ENCODE peak calls at places on chromosomes 11 and 22, in four cellular contexts. One of them, this sample, is unnamed.

GRCh38 chr11:72767203-72768062 is 15.2 kb upstream of the ARAP1 start:
- DNase-seq in AG04449: no peak
- DNase-seq in mesenchymal stem cell: no peak
- DNase-seq in brain microvascular endothelial cell: no peak
- DNase-seq in this sample: no peak

GRCh38 chr22:31496735-31497146 is 405 bp downstream of the SFI1 start:
- DNase-seq in brain microvascular endothelial cell: peak; percentile 2
- DNase-seq in mesenchymal stem cell: peak; percentile 40
- DNase-seq in AG04449: no peak
- DNase-seq in this sample: no peak

GRCh38 chr11:76129729-76130128 is 76.6 kb downstream of the WNT11 start:
- DNase-seq in AG04449: no peak
- DNase-seq in brain microvascular endothelial cell: no peak
- DNase-seq in mesenchymal stem cell: no peak
- DNase-seq in this sample: no peak

GRCh38 chr11:70522613-70523311 is 124.4 kb downstream of the CTTN start:
- DNase-seq in brain microvascular endothelial cell: no peak
- DNase-seq in AG04449: no peak
- DNase-seq in mesenchymal stem cell: no peak
- DNase-seq in this sample: no peak

GRCh38 chr11:76589477-76589876 is 81.1 kb downstream of the LRRC32 start:
- DNase-seq in brain microvascular endothelial cell: no peak
- DNase-seq in AG04449: no peak
- DNase-seq in mesenchymal stem cell: no peak
- DNase-seq in this sample: no peak

GRCh38 chr22:43237280-43237679 is 50.3 kb upstream of the TTLL12 start:
- DNase-seq in AG04449: no peak
- DNase-seq in brain microvascular endothelial cell: no peak
- DNase-seq in mesenchymal stem cell: no peak
- DNase-seq in this sample: no peak

GRCh38 chr11:34235591-34236071 is 122.2 kb downstream of the ABTB2 start:
- DNase-seq in AG04449: no peak
- DNase-seq in mesenchymal stem cell: no peak
- DNase-seq in brain microvascular endothelial cell: no peak
- DNase-seq in this sample: no peak

GRCh38 chr22:32576553-32577255 is 102.1 kb downstream of the FBXO7 start:
- DNase-seq in brain microvascular endothelial cell: no peak
- DNase-seq in AG04449: no peak
- DNase-seq in mesenchymal stem cell: no peak
- DNase-seq in this sample: no peak

GRCh38 chr11:16987205-16987568 is 27.0 kb downstream of the PLEKHA7 start:
- DNase-seq in brain microvascular endothelial cell: no peak
- DNase-seq in AG04449: no peak
- DNase-seq in mesenchymal stem cell: no peak
- DNase-seq in this sample: no peak

GRCh38 chr22:39423976-39424375 is 24.4 kb downstream of the TAB1 start:
- DNase-seq in AG04449: no peak
- DNase-seq in mesenchymal stem cell: no peak
- DNase-seq in brain microvascular endothelial cell: no peak
- DNase-seq in this sample: no peak

GRCh38 chr22:32701021-32701420 is 100.5 kb upstream of the TIMP3 start:
- DNase-seq in AG04449: no peak
- DNase-seq in brain microvascular endothelial cell: no peak
- DNase-seq in mesenchymal stem cell: peak; percentile 48
- DNase-seq in this sample: no peak

GRCh38 chr11:67632175-67632981 is 2.6 kb upstream of the NUDT8 start:
- DNase-seq in mesenchymal stem cell: no peak
- DNase-seq in brain microvascular endothelial cell: no peak
- DNase-seq in AG04449: no peak
- DNase-seq in this sample: no peak

GRCh38 chr11:4947505-4947904 is at the start of gene OR51A4:
- DNase-seq in brain microvascular endothelial cell: no peak
- DNase-seq in AG04449: no peak
- DNase-seq in mesenchymal stem cell: no peak
- DNase-seq in this sample: no peak

GRCh38 chr22:43269325-43270040 is 73.7 kb downstream of the SCUBE1 start:
- DNase-seq in brain microvascular endothelial cell: no peak
- DNase-seq in AG04449: no peak
- DNase-seq in mesenchymal stem cell: no peak
- DNase-seq in this sample: no peak

GRCh38 chr11:14644396-14645246 is 1.0 kb downstream of the PDE3B start:
- DNase-seq in AG04449: no peak
- DNase-seq in brain microvascular endothelial cell: no peak
- DNase-seq in mesenchymal stem cell: peak; percentile 43
- DNase-seq in this sample: no peak

GRCh38 chr11:118927554-118928107 is 1.9 kb upstream of the BCL9L start:
- DNase-seq in AG04449: no peak
- DNase-seq in brain microvascular endothelial cell: no peak
- DNase-seq in mesenchymal stem cell: no peak
- DNase-seq in this sample: no peak

GRCh38 chr22:35446365-35446764 is 46.4 kb downstream of the MCM5 start:
- DNase-seq in brain microvascular endothelial cell: peak; percentile 92
- DNase-seq in AG04449: peak; percentile 57
- DNase-seq in mesenchymal stem cell: peak; percentile 95
- DNase-seq in this sample: peak; percentile 37

GRCh38 chr11:78192911-78193341 is 4.2 kb downstream of the USP35 start:
- DNase-seq in AG04449: no peak
- DNase-seq in mesenchymal stem cell: no peak
- DNase-seq in brain microvascular endothelial cell: no peak
- DNase-seq in this sample: no peak

GRCh38 chr11:6387811-6388599 is 2.3 kb upstream of the SMPD1 start:
- DNase-seq in mesenchymal stem cell: peak; percentile 29
- DNase-seq in AG04449: no peak
- DNase-seq in brain microvascular endothelial cell: no peak
- DNase-seq in this sample: no peak

GRCh38 chr22:50701076-50701419 is 28.4 kb downstream of the SHANK3 start:
- DNase-seq in brain microvascular endothelial cell: no peak
- DNase-seq in AG04449: no peak
- DNase-seq in mesenchymal stem cell: no peak
- DNase-seq in this sample: no peak

GRCh38 chr11:57330029-57330428 is 5.3 kb upstream of the TNKS1BP1 start:
- DNase-seq in brain microvascular endothelial cell: no peak
- DNase-seq in AG04449: no peak
- DNase-seq in mesenchymal stem cell: no peak
- DNase-seq in this sample: no peak

GRCh38 chr22:49426618-49427266 is 400.9 kb downstream of the BRD1 start:
- DNase-seq in mesenchymal stem cell: no peak
- DNase-seq in brain microvascular endothelial cell: no peak
- DNase-seq in AG04449: no peak
- DNase-seq in this sample: no peak

GRCh38 chr11:90220391-90220790 is 2.5 kb downstream of the CHORDC1 start:
- DNase-seq in AG04449: no peak
- DNase-seq in mesenchymal stem cell: peak; percentile 41
- DNase-seq in brain microvascular endothelial cell: peak; percentile 56
- DNase-seq in this sample: no peak

GRCh38 chr22:36860017-36860416 is 789 bp upstream of the NCF4 start:
- DNase-seq in brain microvascular endothelial cell: no peak
- DNase-seq in AG04449: no peak
- DNase-seq in mesenchymal stem cell: no peak
- DNase-seq in this sample: no peak

GRCh38 chr22:36858966-36859365 is 1.8 kb upstream of the NCF4 start:
- DNase-seq in brain microvascular endothelial cell: no peak
- DNase-seq in mesenchymal stem cell: no peak
- DNase-seq in AG04449: no peak
- DNase-seq in this sample: no peak

GRCh38 chr22:36862251-36863242 is 1.7 kb downstream of the NCF4 start:
- DNase-seq in mesenchymal stem cell: no peak
- DNase-seq in brain microvascular endothelial cell: no peak
- DNase-seq in AG04449: no peak
- DNase-seq in this sample: no peak

GRCh38 chr22:36860821-36861659 is at the start of gene NCF4:
- DNase-seq in AG04449: no peak
- DNase-seq in brain microvascular endothelial cell: no peak
- DNase-seq in mesenchymal stem cell: no peak
- DNase-seq in this sample: no peak

GRCh38 chr22:36860438-36860820 is 377 bp upstream of the NCF4 start:
- DNase-seq in AG04449: no peak
- DNase-seq in mesenchymal stem cell: no peak
- DNase-seq in brain microvascular endothelial cell: no peak
- DNase-seq in this sample: no peak
- H3K4me3 ChIP-seq in AG04449: no peak overlapping the region
- H3K4me3 ChIP-seq in mesenchymal stem cell: no peak overlapping the region
- H3K4me3 ChIP-seq in brain microvascular endothelial cell: no peak overlapping the region
- H3K4me3 ChIP-seq in this sample: no peak overlapping the region

DNA sequence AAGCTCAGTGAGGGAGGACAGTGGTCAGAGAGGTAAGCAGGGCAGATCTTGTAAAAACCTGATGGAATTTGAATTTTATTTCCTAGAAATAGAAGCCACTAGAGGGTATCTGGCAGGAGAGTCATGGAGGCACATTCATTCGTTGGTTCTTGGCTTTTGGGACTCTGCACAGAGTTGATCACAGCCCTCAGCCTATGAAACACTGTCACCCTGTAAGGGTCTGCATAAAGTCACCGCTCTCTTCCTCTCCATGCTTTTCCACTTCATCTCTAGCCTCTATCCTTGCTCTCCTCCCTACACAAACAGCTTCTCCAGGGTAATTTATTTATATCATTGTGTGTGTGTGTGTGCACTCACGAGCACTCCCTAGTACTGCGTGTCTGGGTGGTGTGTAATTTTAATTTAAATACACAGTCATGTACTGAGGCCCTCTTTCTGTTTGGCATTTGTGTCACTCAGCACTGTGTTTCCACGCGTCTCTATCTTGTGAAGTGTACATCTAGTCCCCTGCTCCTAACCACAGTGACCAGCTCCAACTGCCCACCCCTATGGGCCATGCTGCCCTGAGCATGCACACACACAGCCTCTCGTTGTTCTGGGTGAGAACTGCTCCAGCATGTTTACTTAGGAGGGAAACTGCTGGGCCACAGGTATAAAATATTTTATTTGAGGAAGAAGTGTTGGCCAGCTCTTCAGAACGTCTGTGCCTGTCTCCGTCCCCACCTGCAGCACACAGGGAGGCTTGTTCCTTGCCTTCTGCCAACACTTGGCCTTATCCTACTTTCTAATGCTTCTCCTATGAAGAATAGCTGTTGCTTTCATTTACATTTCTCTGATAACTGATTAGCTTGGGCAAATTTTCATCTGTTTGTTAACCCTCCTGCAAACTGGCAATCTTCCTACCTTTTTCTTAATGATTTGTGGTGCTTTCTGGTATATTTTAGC is 4.5 kb downstream of the KCNQ1OT1 start:
- DNase-seq in brain microvascular endothelial cell: no peak
- DNase-seq in mesenchymal stem cell: no peak
- DNase-seq in AG04449: no peak
- DNase-seq in this sample: no peak
- H3K4me3 ChIP-seq in brain microvascular endothelial cell: no peak overlapping the region
- H3K4me3 ChIP-seq in mesenchymal stem cell: no peak overlapping the region
- H3K4me3 ChIP-seq in AG04449: no peak overlapping the region
- H3K4me3 ChIP-seq in this sample: no peak overlapping the region

GRCh38 chr11:11978792-11979486 is 29.5 kb downstream of the DKK3 start:
- DNase-seq in brain microvascular endothelial cell: peak; percentile 67
- DNase-seq in mesenchymal stem cell: peak; percentile 88
- DNase-seq in AG04449: no peak
- DNase-seq in this sample: no peak

GRCh38 chr11:11975201-11976092 is 33.0 kb downstream of the DKK3 start:
- DNase-seq in brain microvascular endothelial cell: no peak
- DNase-seq in AG04449: no peak
- DNase-seq in mesenchymal stem cell: no peak
- DNase-seq in this sample: no peak

GRCh38 chr11:11977206-11977938 is 31.1 kb downstream of the DKK3 start:
- DNase-seq in mesenchymal stem cell: peak; percentile 93
- DNase-seq in AG04449: peak; percentile 70
- DNase-seq in brain microvascular endothelial cell: peak; percentile 76
- DNase-seq in this sample: peak; percentile 84

GRCh38 chr11:11978098-11978637 is 30.3 kb downstream of the DKK3 start:
- DNase-seq in brain microvascular endothelial cell: no peak
- DNase-seq in AG04449: no peak
- DNase-seq in mesenchymal stem cell: no peak
- DNase-seq in this sample: no peak

DNA sequence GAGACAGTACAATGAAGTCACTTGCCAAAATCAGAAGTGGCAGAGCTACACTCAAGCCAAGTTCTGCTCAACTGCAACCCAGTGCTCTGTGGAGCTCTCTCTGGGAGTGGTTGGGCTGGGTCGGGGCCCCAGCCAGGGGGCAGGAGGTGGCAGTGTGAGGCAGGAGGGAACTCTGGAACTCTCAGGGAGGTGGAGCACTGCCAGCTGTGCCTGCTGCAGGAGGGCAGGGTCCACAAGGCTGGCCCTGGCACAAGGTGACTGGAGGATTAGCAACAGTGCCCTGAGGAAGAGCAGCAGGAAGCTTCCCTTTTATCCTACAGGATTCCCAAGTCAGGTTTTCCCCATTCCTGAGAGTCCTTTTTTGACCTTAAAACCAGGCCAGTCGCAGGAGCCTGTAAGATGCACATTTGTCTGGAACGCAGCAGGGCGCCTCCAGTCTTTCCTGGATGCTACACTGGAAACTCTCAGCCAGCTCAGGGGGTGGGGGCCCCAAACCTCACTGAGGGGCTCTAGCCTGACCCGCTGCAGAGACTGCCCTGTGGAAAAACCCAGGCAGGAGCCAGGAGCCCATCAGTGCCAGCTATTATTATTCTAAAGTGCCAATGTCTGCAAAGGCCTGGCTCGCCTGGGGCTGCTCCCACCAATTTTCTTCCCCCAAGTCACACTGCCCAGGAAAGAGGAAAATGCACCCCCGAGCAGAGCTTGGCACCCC is 31.8 kb downstream of the DKK3 start:
- DNase-seq in AG04449: no peak
- DNase-seq in mesenchymal stem cell: no peak
- DNase-seq in brain microvascular endothelial cell: no peak
- DNase-seq in this sample: no peak
- H3K4me3 ChIP-seq in AG04449: no peak overlapping the region
- H3K4me3 ChIP-seq in mesenchymal stem cell: peak overlapping the region; percentile 54
- H3K4me3 ChIP-seq in brain microvascular endothelial cell: no peak overlapping the region
- H3K4me3 ChIP-seq in this sample: no peak overlapping the region

DNA sequence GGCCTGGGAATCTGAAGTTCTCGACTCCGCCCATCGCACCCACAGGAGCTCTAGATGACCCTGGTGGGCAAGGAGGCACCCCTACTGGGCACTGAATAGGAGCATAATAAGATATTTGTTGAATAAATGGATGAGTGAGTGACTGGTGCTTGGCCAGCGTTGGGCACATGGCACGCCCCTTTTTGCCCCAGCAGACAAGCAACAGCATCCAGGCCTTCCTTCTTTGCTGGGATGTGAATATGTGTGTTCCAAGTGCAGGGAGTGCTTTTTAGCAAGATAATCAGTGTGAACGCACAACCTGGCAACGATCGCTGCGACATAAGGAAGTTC is 450 bp upstream of the CELF1 start:
- DNase-seq in brain microvascular endothelial cell: no peak
- DNase-seq in mesenchymal stem cell: no peak
- DNase-seq in AG04449: no peak
- DNase-seq in this sample: no peak
- H3K4me3 ChIP-seq in brain microvascular endothelial cell: peak overlapping the region; percentile 65
- H3K4me3 ChIP-seq in mesenchymal stem cell: peak overlapping the region; percentile 97
- H3K4me3 ChIP-seq in AG04449: peak overlapping the region; percentile 61
- H3K4me3 ChIP-seq in this sample: peak overlapping the region; percentile 31